ENCODE peak calls at places on chromosomes 4 and X, in nine cellular contexts. P is CMK; S is activated CD4-positive, alpha-beta T cell treated with anti-CD3 and anti-CD28 coated beads, Interleukin-2, amount 10 ng/mL, durations not matched to agents 7 days and 5 days; C is OCI-M1; H is MV-4-11; A is neuronal stem cell; R is GOT3; B is activated naive CD8-positive, alpha-beta T cell treated with anti-CD3 and anti-CD28 coated beads, Interleukin-2, amount 10 ng/mL, durations not matched to agents 7 days and 5 days; F is T-helper 9 cell. I is an unnamed sample.

GRCh38 chr4:185142911-185143595 is at the start of gene SLC25A4:
- DNase-seq in A (peak; percentile 89), S (peak; percentile 66), H (peak; percentile 11), C (peak; percentile 90), P (peak; percentile 69), B (peak; percentile 88), R (no peak), F (peak; percentile 78), I (peak; percentile 83)

GRCh38 chr4:172104534-172104933 is 291.3 kb downstream of the GALNTL6 start:
- DNase-seq in P (no peak), B (no peak), R (no peak), A (no peak), S (no peak), F (no peak), C (no peak), H (no peak), I (no peak)

GRCh38 chr4:124066579-124066978 is 646.0 kb downstream of the ANKRD50 start:
- DNase-seq in H (no peak), R (no peak), F (no peak), P (no peak), C (no peak), A (no peak), B (no peak), S (no peak), I (no peak)

GRCh38 chr4:68299492-68300457 is 50.1 kb downstream of the YTHDC1 start:
- DNase-seq in R (no peak), S (no peak), H (no peak), A (no peak), F (no peak), B (no peak), P (no peak), C (no peak), I (no peak)

GRCh38 chrX:13938766-13939530 is 90.7 kb downstream of the GEMIN8 start:
- DNase-seq in P (no peak), A (no peak), B (no peak), C (no peak), H (peak; percentile 41), R (no peak), F (no peak), S (no peak), I (peak; percentile 9)

GRCh38 chr4:71445819-71446218 is 107.0 kb downstream of the SLC4A4 start:
- DNase-seq in B (no peak), H (no peak), P (no peak), S (no peak), C (peak; percentile 12), R (no peak), A (no peak), F (no peak), I (no peak)

GRCh38 chrX:254630-255215 is 26.5 kb upstream of the PLCXD1 start:
- DNase-seq in P (no peak), F (no peak), C (no peak), R (no peak), S (no peak), A (no peak), B (no peak), H (no peak), I (no peak)

GRCh38 chr4:26298198-26298950 is 22.4 kb upstream of the RBPJ start:
- DNase-seq in B (no peak), P (no peak), H (no peak), A (no peak), C (no peak), R (no peak), F (no peak), S (no peak), I (no peak)

GRCh38 chr4:105598044-105598443 is 45.6 kb downstream of the ARHGEF38 start:
- DNase-seq in F (no peak), S (no peak), H (no peak), B (no peak), P (no peak), A (no peak), R (no peak), C (no peak), I (no peak)

I was measured in NB4.